ENCODE peak calls at places on chromosomes 12 and 14, in nine cellular contexts. One of them, this sample, is unnamed.
A peak's percentile ranks its signal among the peaks of the same experiment; 100 is the strongest.

GRCh38 chr12:90021729-90022249 is 313.2 kb upstream of the ATP2B1 start:
- DNase-seq in AG04450: no peak
- DNase-seq in choroid plexus epithelial cell: no peak
- DNase-seq in foreskin fibroblast: no peak
- DNase-seq in mammary epithelial cell: no peak
- DNase-seq in cardiac fibroblast: no peak
- DNase-seq in bronchial epithelial cell: no peak
- DNase-seq in Caco-2: no peak
- DNase-seq in GM12865: no peak
- DNase-seq in this sample: no peak

GRCh38 chr14:68964300-68965093 is 14.6 kb downstream of the ACTN1 start:
- DNase-seq in GM12865: no peak
- DNase-seq in mammary epithelial cell: no peak
- DNase-seq in Caco-2: peak; percentile 18
- DNase-seq in AG04450: no peak
- DNase-seq in bronchial epithelial cell: no peak
- DNase-seq in foreskin fibroblast: no peak
- DNase-seq in choroid plexus epithelial cell: peak; percentile 66
- DNase-seq in cardiac fibroblast: no peak
- DNase-seq in this sample: no peak

GRCh38 chr12:103542078-103542477 is 45.0 kb upstream of the STAB2 start:
- DNase-seq in AG04450: no peak
- DNase-seq in Caco-2: no peak
- DNase-seq in cardiac fibroblast: no peak
- DNase-seq in foreskin fibroblast: no peak
- DNase-seq in bronchial epithelial cell: no peak
- DNase-seq in mammary epithelial cell: no peak
- DNase-seq in choroid plexus epithelial cell: no peak
- DNase-seq in GM12865: no peak
- DNase-seq in this sample: no peak

GRCh38 chr12:59432057-59432456 is 163.8 kb upstream of the SLC16A7 start:
- DNase-seq in choroid plexus epithelial cell: no peak
- DNase-seq in cardiac fibroblast: no peak
- DNase-seq in foreskin fibroblast: no peak
- DNase-seq in bronchial epithelial cell: no peak
- DNase-seq in Caco-2: no peak
- DNase-seq in AG04450: no peak
- DNase-seq in mammary epithelial cell: no peak
- DNase-seq in GM12865: no peak
- DNase-seq in this sample: no peak

GRCh38 chr12:54017845-54018607 is 9.2 kb downstream of the HOXC8 start:
- DNase-seq in foreskin fibroblast: peak; percentile 93
- DNase-seq in Caco-2: peak; percentile 87
- DNase-seq in choroid plexus epithelial cell: no peak
- DNase-seq in AG04450: no peak
- DNase-seq in mammary epithelial cell: peak; percentile 93
- DNase-seq in cardiac fibroblast: peak; percentile 17
- DNase-seq in bronchial epithelial cell: no peak
- DNase-seq in GM12865: peak; percentile 95
- DNase-seq in this sample: peak; percentile 81

GRCh38 chr14:67943947-67944346 is 124.4 kb downstream of the RAD51B start:
- DNase-seq in GM12865: peak; percentile 80
- DNase-seq in foreskin fibroblast: peak; percentile 66
- DNase-seq in choroid plexus epithelial cell: peak; percentile 96
- DNase-seq in Caco-2: peak; percentile 74
- DNase-seq in bronchial epithelial cell: peak; percentile 69
- DNase-seq in mammary epithelial cell: peak; percentile 61
- DNase-seq in cardiac fibroblast: peak; percentile 95
- DNase-seq in AG04450: peak; percentile 65
- DNase-seq in this sample: peak; percentile 75

GRCh38 chr14:50666772-50667490 is 1.2 kb downstream of the SAV1 start:
- DNase-seq in Caco-2: peak; percentile 48
- DNase-seq in foreskin fibroblast: peak; percentile 41
- DNase-seq in bronchial epithelial cell: peak; percentile 72
- DNase-seq in choroid plexus epithelial cell: peak; percentile 83
- DNase-seq in AG04450: no peak
- DNase-seq in cardiac fibroblast: peak; percentile 75
- DNase-seq in GM12865: peak; percentile 64
- DNase-seq in mammary epithelial cell: peak; percentile 70
- DNase-seq in this sample: peak; percentile 28

GRCh38 chr12:14643247-14643646 is 53.2 kb downstream of the GUCY2C start:
- DNase-seq in choroid plexus epithelial cell: peak; percentile 1
- DNase-seq in bronchial epithelial cell: no peak
- DNase-seq in GM12865: no peak
- DNase-seq in AG04450: no peak
- DNase-seq in foreskin fibroblast: no peak
- DNase-seq in cardiac fibroblast: peak; percentile 38
- DNase-seq in mammary epithelial cell: no peak
- DNase-seq in Caco-2: no peak
- DNase-seq in this sample: no peak

GRCh38 chr12:25295361-25295760 is 44.6 kb upstream of the KRAS start:
- DNase-seq in GM12865: no peak
- DNase-seq in cardiac fibroblast: no peak
- DNase-seq in AG04450: no peak
- DNase-seq in choroid plexus epithelial cell: no peak
- DNase-seq in bronchial epithelial cell: no peak
- DNase-seq in mammary epithelial cell: no peak
- DNase-seq in Caco-2: no peak
- DNase-seq in foreskin fibroblast: no peak
- DNase-seq in this sample: no peak

GRCh38 chr12:83017001-83017400 is 330.3 kb downstream of the TMTC2 start:
- DNase-seq in choroid plexus epithelial cell: no peak
- DNase-seq in Caco-2: no peak
- DNase-seq in AG04450: no peak
- DNase-seq in mammary epithelial cell: peak; percentile 2
- DNase-seq in cardiac fibroblast: no peak
- DNase-seq in GM12865: no peak
- DNase-seq in foreskin fibroblast: no peak
- DNase-seq in bronchial epithelial cell: no peak
- DNase-seq in this sample: no peak

GRCh38 chr14:73696466-73697390 is 17.5 kb downstream of the PNMA1 start:
- DNase-seq in AG04450: no peak
- DNase-seq in Caco-2: no peak
- DNase-seq in choroid plexus epithelial cell: no peak
- DNase-seq in bronchial epithelial cell: peak; percentile 93
- DNase-seq in foreskin fibroblast: peak; percentile 71
- DNase-seq in GM12865: peak; percentile 87
- DNase-seq in cardiac fibroblast: peak; percentile 85
- DNase-seq in mammary epithelial cell: peak; percentile 74
- DNase-seq in this sample: no peak

GRCh38 chr12:62436164-62436503 is 30.5 kb upstream of the MON2 start:
- DNase-seq in choroid plexus epithelial cell: no peak
- DNase-seq in AG04450: no peak
- DNase-seq in mammary epithelial cell: no peak
- DNase-seq in bronchial epithelial cell: no peak
- DNase-seq in GM12865: peak; percentile 16
- DNase-seq in cardiac fibroblast: no peak
- DNase-seq in Caco-2: no peak
- DNase-seq in foreskin fibroblast: no peak
- DNase-seq in this sample: no peak

GRCh38 chr14:72463291-72463866 is 430.5 kb downstream of the DPF3 start:
- DNase-seq in foreskin fibroblast: peak; percentile 11
- DNase-seq in cardiac fibroblast: peak; percentile 25
- DNase-seq in Caco-2: no peak
- DNase-seq in mammary epithelial cell: no peak
- DNase-seq in AG04450: no peak
- DNase-seq in bronchial epithelial cell: no peak
- DNase-seq in GM12865: no peak
- DNase-seq in choroid plexus epithelial cell: no peak
- DNase-seq in this sample: peak; percentile 68

GRCh38 chr12:6378709-6379427 is 3.5 kb upstream of the SCNN1A start:
- DNase-seq in bronchial epithelial cell: no peak
- DNase-seq in cardiac fibroblast: no peak
- DNase-seq in mammary epithelial cell: no peak
- DNase-seq in AG04450: no peak
- DNase-seq in Caco-2: no peak
- DNase-seq in choroid plexus epithelial cell: no peak
- DNase-seq in GM12865: no peak
- DNase-seq in foreskin fibroblast: no peak
- DNase-seq in this sample: no peak

GRCh38 chr12:759628-760027 is 7.2 kb downstream of the WNK1 start:
- DNase-seq in cardiac fibroblast: no peak
- DNase-seq in GM12865: no peak
- DNase-seq in choroid plexus epithelial cell: no peak
- DNase-seq in mammary epithelial cell: no peak
- DNase-seq in foreskin fibroblast: no peak
- DNase-seq in AG04450: no peak
- DNase-seq in bronchial epithelial cell: no peak
- DNase-seq in Caco-2: no peak
- DNase-seq in this sample: no peak

GRCh38 chr14:73462078-73462715 is 3.9 kb upstream of the NUMB start:
- DNase-seq in cardiac fibroblast: peak; percentile 51
- DNase-seq in Caco-2: peak; percentile 58
- DNase-seq in choroid plexus epithelial cell: peak; percentile 61
- DNase-seq in foreskin fibroblast: no peak
- DNase-seq in AG04450: no peak
- DNase-seq in GM12865: no peak
- DNase-seq in mammary epithelial cell: no peak
- DNase-seq in bronchial epithelial cell: no peak
- DNase-seq in this sample: peak; percentile 80

GRCh38 chr12:126858586-126858985 is 1408.4 kb upstream of the TMEM132C start:
- DNase-seq in cardiac fibroblast: no peak
- DNase-seq in Caco-2: no peak
- DNase-seq in foreskin fibroblast: no peak
- DNase-seq in choroid plexus epithelial cell: no peak
- DNase-seq in bronchial epithelial cell: no peak
- DNase-seq in GM12865: no peak
- DNase-seq in mammary epithelial cell: no peak
- DNase-seq in AG04450: no peak
- DNase-seq in this sample: no peak

GRCh38 chr14:73026845-73027542 is at the start of gene ZFYVE1:
- DNase-seq in choroid plexus epithelial cell: peak; percentile 100
- DNase-seq in Caco-2: peak; percentile 96
- DNase-seq in bronchial epithelial cell: peak; percentile 99
- DNase-seq in AG04450: peak; percentile 97
- DNase-seq in mammary epithelial cell: peak; percentile 99
- DNase-seq in foreskin fibroblast: peak; percentile 98
- DNase-seq in GM12865: peak; percentile 98
- DNase-seq in cardiac fibroblast: peak; percentile 99
- DNase-seq in this sample: peak; percentile 95

GRCh38 chr14:86912689-86913088 is 1080.3 kb downstream of the GALC start:
- DNase-seq in cardiac fibroblast: no peak
- DNase-seq in mammary epithelial cell: no peak
- DNase-seq in Caco-2: no peak
- DNase-seq in GM12865: no peak
- DNase-seq in bronchial epithelial cell: no peak
- DNase-seq in foreskin fibroblast: no peak
- DNase-seq in choroid plexus epithelial cell: no peak
- DNase-seq in AG04450: no peak
- DNase-seq in this sample: no peak

GRCh38 chr12:47636908-47637780 is 68.7 kb downstream of the RPAP3 start:
- DNase-seq in choroid plexus epithelial cell: peak; percentile 45
- DNase-seq in foreskin fibroblast: no peak
- DNase-seq in GM12865: peak; percentile 39
- DNase-seq in mammary epithelial cell: peak; percentile 73
- DNase-seq in cardiac fibroblast: peak; percentile 50
- DNase-seq in AG04450: no peak
- DNase-seq in Caco-2: peak; percentile 66
- DNase-seq in bronchial epithelial cell: peak; percentile 61
- DNase-seq in this sample: peak; percentile 59
- TF ChIP-seq CTCF in choroid plexus epithelial cell: peak; percentile 72
- TF ChIP-seq CTCF in foreskin fibroblast: peak; percentile 37
- TF ChIP-seq CTCF in GM12865: peak; percentile 54
- TF ChIP-seq CTCF in mammary epithelial cell: peak; percentile 56
- TF ChIP-seq CTCF in cardiac fibroblast: peak; percentile 73
- TF ChIP-seq CTCF in AG04450: peak; percentile 46
- TF ChIP-seq CTCF in Caco-2: peak; percentile 68
- TF ChIP-seq CTCF in bronchial epithelial cell: peak; percentile 71
- TF ChIP-seq CTCF in this sample: peak; percentile 52

DNA sequence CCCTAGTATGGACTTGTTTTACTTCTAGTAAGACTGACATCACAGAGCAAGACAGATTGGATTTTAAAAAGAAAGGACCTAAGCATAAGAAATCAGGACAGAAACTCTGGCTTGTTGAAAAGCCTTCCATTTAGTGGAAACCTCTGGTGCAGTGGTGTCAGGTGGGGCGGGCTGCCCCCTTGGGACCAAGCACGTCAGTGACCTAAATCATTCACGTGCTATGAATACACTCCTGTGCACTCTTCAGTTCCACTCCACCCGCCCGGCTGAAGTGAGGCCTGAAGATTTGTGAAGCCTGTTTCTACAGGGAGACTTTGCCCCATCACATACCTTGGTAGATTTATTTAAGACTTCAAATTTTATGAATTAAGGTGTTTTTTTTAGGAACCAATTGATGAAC is 58.2 kb upstream of the STRN3 start:
- DNase-seq in cardiac fibroblast: no peak
- DNase-seq in choroid plexus epithelial cell: no peak
- DNase-seq in foreskin fibroblast: no peak
- DNase-seq in GM12865: peak; percentile 47
- DNase-seq in AG04450: no peak
- DNase-seq in bronchial epithelial cell: no peak
- DNase-seq in Caco-2: peak; percentile 15
- DNase-seq in mammary epithelial cell: no peak
- DNase-seq in this sample: no peak
- TF ChIP-seq CTCF in cardiac fibroblast: no peak
- TF ChIP-seq CTCF in choroid plexus epithelial cell: no peak
- TF ChIP-seq CTCF in foreskin fibroblast: no peak
- TF ChIP-seq CTCF in GM12865: no peak
- TF ChIP-seq CTCF in AG04450: no peak
- TF ChIP-seq CTCF in bronchial epithelial cell: no peak
- TF ChIP-seq CTCF in Caco-2: no peak
- TF ChIP-seq CTCF in mammary epithelial cell: no peak
- TF ChIP-seq CTCF in this sample: no peak

DNA sequence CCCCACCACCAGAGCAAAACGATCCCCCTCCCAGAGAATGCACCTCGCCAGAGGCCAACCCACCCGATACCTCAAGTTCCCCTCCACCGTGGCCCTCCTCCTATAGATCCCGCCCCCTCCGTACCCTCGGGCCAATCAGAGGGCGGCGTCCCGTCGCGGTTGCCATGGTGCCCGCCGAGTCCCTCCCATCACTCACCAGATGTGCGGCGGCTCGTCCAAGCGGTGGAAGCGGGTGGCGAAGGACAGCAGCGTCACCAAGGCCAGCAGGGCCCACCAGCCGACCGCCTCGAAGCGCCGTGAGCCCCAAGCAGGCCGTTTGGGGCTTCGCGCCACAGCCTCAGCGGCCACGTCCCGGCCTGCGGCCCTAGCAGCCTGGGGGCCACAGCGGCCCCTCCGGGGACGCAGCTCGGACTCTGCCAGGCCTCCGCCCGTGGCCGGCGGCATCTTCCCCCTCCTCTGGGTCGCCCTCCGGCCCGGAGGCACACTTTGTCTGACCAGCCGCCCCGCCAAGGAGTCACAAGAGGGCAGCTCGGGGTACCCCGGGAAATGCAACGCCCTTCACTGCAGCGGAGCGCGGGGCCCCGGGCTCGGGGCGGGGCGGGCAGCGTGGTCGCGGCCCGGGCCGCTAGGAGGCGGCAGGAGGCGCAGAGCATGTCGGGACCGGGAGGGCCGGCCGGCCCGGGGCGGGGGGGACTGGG is at the start of gene POMT2:
- DNase-seq in GM12865: peak; percentile 94
- DNase-seq in mammary epithelial cell: peak; percentile 88
- DNase-seq in bronchial epithelial cell: peak; percentile 73
- DNase-seq in choroid plexus epithelial cell: peak; percentile 90
- DNase-seq in Caco-2: peak; percentile 96
- DNase-seq in foreskin fibroblast: peak; percentile 86
- DNase-seq in AG04450: peak; percentile 63
- DNase-seq in cardiac fibroblast: peak; percentile 91
- DNase-seq in this sample: peak; percentile 94
- TF ChIP-seq CTCF in GM12865: peak; percentile 35
- TF ChIP-seq CTCF in mammary epithelial cell: no peak
- TF ChIP-seq CTCF in bronchial epithelial cell: peak; percentile 25
- TF ChIP-seq CTCF in choroid plexus epithelial cell: no peak
- TF ChIP-seq CTCF in Caco-2: peak; percentile 71
- TF ChIP-seq CTCF in foreskin fibroblast: no peak
- TF ChIP-seq CTCF in AG04450: peak; percentile 34
- TF ChIP-seq CTCF in cardiac fibroblast: no peak
- TF ChIP-seq CTCF in this sample: peak; percentile 45

GRCh38 chr14:101737414-101738367 is 23.8 kb upstream of the PPP2R5C start:
- DNase-seq in Caco-2: no peak
- DNase-seq in GM12865: peak; percentile 26
- DNase-seq in cardiac fibroblast: no peak
- DNase-seq in choroid plexus epithelial cell: no peak
- DNase-seq in foreskin fibroblast: no peak
- DNase-seq in mammary epithelial cell: no peak
- DNase-seq in AG04450: no peak
- DNase-seq in bronchial epithelial cell: no peak
- DNase-seq in this sample: no peak
- TF ChIP-seq CTCF in Caco-2: no peak
- TF ChIP-seq CTCF in GM12865: peak; percentile 31
- TF ChIP-seq CTCF in cardiac fibroblast: peak; percentile 5
- TF ChIP-seq CTCF in choroid plexus epithelial cell: peak; percentile 24
- TF ChIP-seq CTCF in foreskin fibroblast: no peak
- TF ChIP-seq CTCF in mammary epithelial cell: no peak
- TF ChIP-seq CTCF in AG04450: no peak
- TF ChIP-seq CTCF in bronchial epithelial cell: peak; percentile 35
- TF ChIP-seq CTCF in this sample: no peak